ENCODE peak calls at places on chromosomes 4 and X, in five cellular contexts. T is ascending aorta, H is fibroblast of the aortic adventitia, A is suprapubic skin, J is tibial nerve. V is an unnamed sample.

GRCh38 chr4:183722738-183723560 is 63.9 kb downstream of the TRAPPC11 start:
- DNase-seq in A (no peak), H (peak; percentile 19), J (peak; percentile 22), T (peak; percentile 76), V (no peak)

GRCh38 chr4:137644201-137644600 is 111.9 kb upstream of the PCDH18 start:
- DNase-seq in H (peak; percentile 77), T (no peak), J (no peak), A (no peak), V (peak; percentile 14)

GRCh38 chr4:128861856-128862518 is 52.5 kb downstream of the JADE1 start:
- DNase-seq in T (no peak), H (no peak), J (no peak), A (no peak), V (no peak)

GRCh38 chr4:176566769-176567168 is 226.0 kb downstream of the VEGFC start:
- DNase-seq in J (no peak), T (no peak), A (no peak), H (no peak), V (no peak)

GRCh38 chr4:156512622-156513021 is 459.0 kb downstream of the PDGFC start:
- DNase-seq in J (no peak), A (no peak), H (no peak), T (no peak), V (no peak)

GRCh38 chr4:144582105-144582850 is 63.7 kb upstream of the HHIP start:
- DNase-seq in J (no peak), A (no peak), H (peak; percentile 63), T (no peak), V (no peak)

GRCh38 chr4:187780070-187780469 is 215.5 kb upstream of the ZFP42 start:
- DNase-seq in H (no peak), J (no peak), T (no peak), A (no peak), V (no peak)

GRCh38 chr4:129641179-129641578 is 545.2 kb downstream of the C4orf33 start:
- DNase-seq in H (peak; percentile 69), A (no peak), T (peak; percentile 67), J (peak; percentile 32), V (no peak)

GRCh38 chr4:77636902-77637301 is 31.3 kb downstream of the CXCL13 start:
- DNase-seq in A (no peak), H (peak; percentile 83), J (no peak), T (no peak), V (peak; percentile 20)

GRCh38 chr4:111449657-111450056 is 695.6 kb upstream of the FAM241A start:
- DNase-seq in A (no peak), H (no peak), T (no peak), J (no peak), V (no peak)

GRCh38 chrX:149275836-149276235 is 229.3 kb downstream of the IDS start:
- DNase-seq in A (no peak), T (no peak), H (no peak), J (no peak), V (no peak)

GRCh38 chr4:68951078-68951805 is at the start of gene UGT2A3:
- DNase-seq in T (no peak), A (no peak), H (no peak), J (no peak), V (no peak)

GRCh38 chr4:102625232-102625930 is 124.2 kb downstream of the NFKB1 start:
- DNase-seq in H (peak; percentile 50), J (no peak), A (no peak), T (no peak), V (no peak)

GRCh38 chrX:123274796-123275195 is 90.7 kb downstream of the GRIA3 start:
- DNase-seq in T (no peak), A (no peak), H (peak; percentile 11), J (no peak), V (no peak)

GRCh38 chr4:26584725-26585124 is 841 bp downstream of the TBC1D19 start:
- DNase-seq in T (no peak), A (no peak), H (no peak), J (no peak), V (no peak)

GRCh38 chr4:174626310-174627022 is 104.2 kb upstream of the HPGD start:
- DNase-seq in J (no peak), A (no peak), T (no peak), H (no peak), V (no peak)

GRCh38 chr4:16122784-16123183 is 39.0 kb upstream of the PROM1 start:
- DNase-seq in A (no peak), H (no peak), J (no peak), T (no peak), V (no peak)

GRCh38 chrX:53594354-53594753 is 92.2 kb downstream of the HUWE1 start:
- DNase-seq in J (no peak), T (no peak), A (no peak), H (no peak), V (no peak)

GRCh38 chr4:54539500-54540029 is 118.2 kb upstream of the KIT start:
- DNase-seq in J (peak; percentile 13), A (peak; percentile 81), T (peak; percentile 64), H (no peak), V (no peak)

GRCh38 chrX:97367149-97367548 is 483.4 kb downstream of the RPA4 start:
- DNase-seq in T (no peak), H (peak; percentile 72), J (no peak), A (no peak), V (peak; percentile 14)

GRCh38 chr4:8259743-8260430 is 9.7 kb upstream of the HTRA3 start:
- DNase-seq in J (no peak), T (no peak), H (no peak), A (no peak), V (no peak)

GRCh38 chr4:1784789-1785591 is 8.1 kb upstream of the FGFR3 start:
- DNase-seq in J (no peak), A (no peak), H (no peak), T (no peak), V (no peak)

GRCh38 chr4:65917486-65917885 is 247.2 kb upstream of the EPHA5 start:
- DNase-seq in H (peak; percentile 76), A (no peak), T (no peak), J (no peak), V (peak; percentile 7)

GRCh38 chr4:154626793-154627484 is 14.5 kb upstream of the FGG start:
- DNase-seq in J (no peak), T (no peak), H (peak; percentile 16), A (no peak), V (no peak)

GRCh38 chr4:68874507-68874906 is 58.7 kb downstream of the UGT2B10 start:
- DNase-seq in H (no peak), J (no peak), T (no peak), A (no peak), V (no peak)

GRCh38 chr4:101439926-101440325 is 92.6 kb upstream of the PPP3CA start:
- DNase-seq in T (no peak), A (no peak), H (peak; percentile 46), J (no peak), V (peak; percentile 18)

GRCh38 chr4:38422850-38423249 is 241.1 kb upstream of the KLF3 start:
- DNase-seq in A (no peak), H (no peak), J (no peak), T (no peak), V (no peak)

GRCh38 chrX:9642270-9642995 is 123.2 kb downstream of the GPR143 start:
- DNase-seq in J (no peak), T (peak; percentile 33), A (no peak), H (no peak), V (no peak)

DNA sequence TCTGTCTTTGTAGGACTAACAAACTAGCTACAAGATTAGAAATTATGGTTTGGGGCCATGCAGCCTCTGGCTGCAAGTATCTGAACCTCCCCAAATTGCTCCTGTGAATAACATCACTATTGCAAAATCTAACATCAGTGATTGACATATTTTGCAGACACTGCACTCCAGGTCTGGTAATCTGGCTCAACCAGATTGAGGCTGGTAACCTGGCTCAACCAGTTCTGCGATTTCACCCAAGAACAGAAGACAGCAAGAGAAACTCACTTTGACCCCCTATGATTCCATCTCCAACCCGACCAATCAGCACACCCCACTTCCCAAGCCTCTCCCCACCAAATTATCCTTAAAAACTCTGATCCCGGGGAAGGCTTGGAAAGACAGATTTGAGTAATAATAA is 20.9 kb downstream of the SPIN3 start:
- DNase-seq in J (no peak), A (no peak), H (no peak), T (no peak), V (no peak)
- H3K4me3 ChIP-seq in J (no peak overlapping the region), A (no peak overlapping the region), H (no peak overlapping the region), T (no peak overlapping the region), V (no peak overlapping the region)

DNA sequence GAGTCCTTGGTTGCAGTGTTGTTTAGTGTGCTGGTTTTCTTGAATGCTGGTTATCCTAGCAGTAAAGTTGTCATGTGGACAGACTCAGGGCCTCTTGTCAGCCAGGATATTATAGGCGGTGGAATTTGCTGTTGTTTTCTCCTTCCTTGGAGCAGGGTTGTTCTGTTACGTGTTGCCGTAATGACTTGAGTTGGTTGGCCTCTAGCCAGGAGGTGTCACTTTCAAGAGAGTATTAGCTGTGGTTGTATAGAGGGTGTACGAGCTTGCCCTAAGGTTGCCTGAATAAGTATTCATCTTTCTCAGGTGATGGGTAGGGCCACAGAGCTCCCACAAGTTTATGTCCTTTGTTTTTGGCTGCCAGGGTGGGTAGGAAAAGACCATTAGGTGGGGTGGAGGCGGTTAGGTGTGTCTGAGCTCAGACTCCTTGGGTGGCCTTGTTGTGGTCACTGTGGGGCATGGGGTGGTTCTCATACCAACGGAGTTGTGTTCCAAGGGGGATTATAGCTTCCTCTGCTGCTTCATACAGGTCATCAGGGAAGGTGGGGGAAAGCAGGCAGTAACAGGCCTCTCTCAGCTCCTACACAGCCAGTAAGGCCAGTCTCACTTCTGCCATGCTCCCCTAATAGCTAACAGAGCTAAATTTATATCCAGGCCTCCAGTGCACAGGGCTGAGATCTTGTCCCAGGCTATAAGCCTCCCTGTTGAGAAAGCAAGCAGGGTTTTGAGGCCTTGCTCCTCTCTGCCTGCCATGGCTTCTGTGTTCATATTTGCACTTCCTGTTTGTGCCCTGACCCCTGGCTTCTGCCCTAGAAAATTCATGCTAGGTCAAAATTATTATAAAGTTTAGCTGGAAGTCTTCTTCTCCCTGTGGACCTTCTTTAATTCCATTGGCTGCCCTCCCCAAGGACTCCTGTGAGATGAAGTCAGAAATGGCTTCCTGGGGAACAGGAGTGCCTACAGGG is 594.7 kb downstream of the RAPGEF2 start:
- DNase-seq in A (no peak), T (no peak), J (no peak), H (no peak), V (no peak)
- TF ChIP-seq CTCF in A (no peak), T (no peak), J (no peak), H (no peak), V (no peak)

DNA sequence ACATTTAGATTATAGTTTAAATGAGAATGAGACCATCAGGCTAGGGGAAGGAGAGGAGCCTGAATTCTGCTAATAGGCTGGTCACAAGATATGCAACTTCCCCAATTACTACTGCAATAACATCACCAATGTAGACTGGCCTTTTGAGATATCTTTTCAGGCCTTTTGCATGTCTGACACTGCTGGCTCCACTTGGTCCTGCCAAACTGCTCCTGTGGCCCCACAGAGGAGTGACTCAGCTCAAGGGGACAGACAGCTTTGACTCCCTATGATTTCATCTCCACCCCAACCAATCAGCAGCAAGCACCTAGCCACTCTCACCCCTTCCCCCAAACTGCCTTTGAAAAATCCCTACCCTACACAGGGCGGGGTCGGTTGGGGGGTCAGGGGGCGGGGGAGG is 22.8 kb downstream of the GPRIN3 start:
- DNase-seq in J (no peak), A (no peak), T (no peak), H (no peak), V (no peak)
- H3K4me3 ChIP-seq in J (no peak overlapping the region), A (no peak overlapping the region), T (no peak overlapping the region), H (no peak overlapping the region), V (no peak overlapping the region)

DNA sequence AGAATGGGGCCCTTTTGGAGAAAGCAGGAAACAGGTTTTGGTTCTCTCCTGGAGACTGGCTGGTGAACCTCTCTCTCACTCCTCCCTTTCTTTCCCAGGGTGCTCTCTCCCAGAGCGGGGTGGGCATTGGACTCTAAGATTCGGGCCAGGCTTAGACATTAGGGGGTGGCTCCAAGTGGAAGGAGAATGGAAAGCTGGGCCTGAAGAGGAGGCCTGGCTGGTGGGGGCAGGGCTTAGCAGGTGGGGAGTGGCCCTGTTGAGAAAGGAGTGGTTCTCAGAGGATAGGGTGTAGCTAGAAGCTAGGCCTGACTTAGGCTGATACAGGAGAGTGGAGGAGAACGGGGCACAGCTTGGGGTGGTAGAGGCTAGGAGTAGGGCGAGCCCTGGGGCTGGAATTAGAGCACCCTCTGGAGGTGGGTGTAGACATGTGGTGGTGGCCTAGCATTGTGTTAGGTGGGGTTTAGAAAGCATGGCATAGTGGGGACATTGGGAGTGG is 5.7 kb downstream of the PLP2 start:
- DNase-seq in H (no peak), A (no peak), J (no peak), T (no peak), V (no peak)
- TF ChIP-seq CTCF in H (peak; percentile 8), A (no peak), J (no peak), T (no peak), V (peak; percentile 14)

V was measured in AG09309.